ENCODE peak calls at places on chromosome 5, in seven cellular contexts. One of them, this sample, is unnamed.

GRCh38 chr5:59845733-59846132 is 47.8 kb downstream of the PDE4D start:
- DNase-seq in fibroblast of lung: peak
- DNase-seq in ovary: no peak
- DNase-seq in CD4-positive, alpha-beta T cell: no peak
- DNase-seq in coronary artery: no peak
- DNase-seq in cardiac muscle cell: peak
- DNase-seq in A549: no peak
- DNase-seq in this sample: no peak

GRCh38 chr5:32197032-32197431 is 22.9 kb upstream of the GOLPH3 start:
- DNase-seq in ovary: no peak
- DNase-seq in coronary artery: no peak
- DNase-seq in fibroblast of lung: no peak
- DNase-seq in cardiac muscle cell: no peak
- DNase-seq in CD4-positive, alpha-beta T cell: no peak
- DNase-seq in A549: no peak
- DNase-seq in this sample: no peak

GRCh38 chr5:78269088-78269703 is 25.3 kb downstream of the AP3B1 start:
- DNase-seq in A549: peak
- DNase-seq in ovary: no peak
- DNase-seq in cardiac muscle cell: peak
- DNase-seq in coronary artery: no peak
- DNase-seq in fibroblast of lung: peak
- DNase-seq in CD4-positive, alpha-beta T cell: no peak
- DNase-seq in this sample: no peak

GRCh38 chr5:116576043-116576713 is 1.6 kb upstream of the SEMA6A start:
- DNase-seq in A549: peak
- DNase-seq in CD4-positive, alpha-beta T cell: no peak
- DNase-seq in fibroblast of lung: peak
- DNase-seq in ovary: peak
- DNase-seq in coronary artery: no peak
- DNase-seq in cardiac muscle cell: peak
- DNase-seq in this sample: peak

GRCh38 chr5:148730955-148731898 is 76.9 kb upstream of the HTR4 start:
- DNase-seq in coronary artery: no peak
- DNase-seq in fibroblast of lung: peak
- DNase-seq in ovary: peak
- DNase-seq in A549: peak
- DNase-seq in CD4-positive, alpha-beta T cell: peak
- DNase-seq in cardiac muscle cell: peak
- DNase-seq in this sample: peak

GRCh38 chr5:4905674-4906528 is 234.2 kb upstream of the ADAMTS16 start:
- DNase-seq in fibroblast of lung: peak
- DNase-seq in CD4-positive, alpha-beta T cell: no peak
- DNase-seq in cardiac muscle cell: no peak
- DNase-seq in ovary: peak
- DNase-seq in coronary artery: no peak
- DNase-seq in A549: no peak
- DNase-seq in this sample: no peak

GRCh38 chr5:107874810-107875209 is 204.1 kb upstream of the EFNA5 start:
- DNase-seq in cardiac muscle cell: no peak
- DNase-seq in fibroblast of lung: peak
- DNase-seq in coronary artery: no peak
- DNase-seq in A549: no peak
- DNase-seq in CD4-positive, alpha-beta T cell: no peak
- DNase-seq in ovary: no peak
- DNase-seq in this sample: no peak

GRCh38 chr5:170809551-170809950 is 26.0 kb downstream of the GABRP start:
- DNase-seq in coronary artery: no peak
- DNase-seq in CD4-positive, alpha-beta T cell: no peak
- DNase-seq in fibroblast of lung: peak
- DNase-seq in cardiac muscle cell: peak
- DNase-seq in ovary: no peak
- DNase-seq in A549: peak
- DNase-seq in this sample: no peak

GRCh38 chr5:140321796-140322195 is 18.9 kb upstream of the PFDN1 start:
- DNase-seq in fibroblast of lung: no peak
- DNase-seq in A549: no peak
- DNase-seq in cardiac muscle cell: no peak
- DNase-seq in CD4-positive, alpha-beta T cell: no peak
- DNase-seq in coronary artery: no peak
- DNase-seq in ovary: no peak
- DNase-seq in this sample: no peak

GRCh38 chr5:172782169-172783039 is 11.4 kb upstream of the DUSP1 start:
- DNase-seq in fibroblast of lung: peak
- DNase-seq in ovary: no peak
- DNase-seq in CD4-positive, alpha-beta T cell: no peak
- DNase-seq in A549: no peak
- DNase-seq in cardiac muscle cell: peak
- DNase-seq in coronary artery: no peak
- DNase-seq in this sample: no peak

GRCh38 chr5:54570923-54571322 is 53.4 kb downstream of the SNX18 start:
- DNase-seq in A549: no peak
- DNase-seq in fibroblast of lung: peak
- DNase-seq in cardiac muscle cell: peak
- DNase-seq in CD4-positive, alpha-beta T cell: no peak
- DNase-seq in coronary artery: peak
- DNase-seq in ovary: peak
- DNase-seq in this sample: no peak

GRCh38 chr5:19713740-19714139 is 274.3 kb downstream of the CDH18 start:
- DNase-seq in cardiac muscle cell: no peak
- DNase-seq in A549: no peak
- DNase-seq in CD4-positive, alpha-beta T cell: no peak
- DNase-seq in coronary artery: no peak
- DNase-seq in fibroblast of lung: no peak
- DNase-seq in ovary: no peak
- DNase-seq in this sample: no peak

GRCh38 chr5:6461006-6461405 is 12.3 kb downstream of the UBE2QL1 start:
- DNase-seq in coronary artery: no peak
- DNase-seq in CD4-positive, alpha-beta T cell: no peak
- DNase-seq in A549: no peak
- DNase-seq in cardiac muscle cell: no peak
- DNase-seq in fibroblast of lung: no peak
- DNase-seq in ovary: no peak
- DNase-seq in this sample: no peak

GRCh38 chr5:126777974-126778674 is 1.2 kb downstream of the LMNB1 start:
- DNase-seq in CD4-positive, alpha-beta T cell: peak
- DNase-seq in coronary artery: peak
- DNase-seq in cardiac muscle cell: peak
- DNase-seq in fibroblast of lung: peak
- DNase-seq in A549: peak
- DNase-seq in ovary: peak
- DNase-seq in this sample: peak
- H3K27ac ChIP-seq in CD4-positive, alpha-beta T cell: peak
- H3K27ac ChIP-seq in coronary artery: peak
- H3K27ac ChIP-seq in cardiac muscle cell: peak
- H3K27ac ChIP-seq in fibroblast of lung: peak
- H3K27ac ChIP-seq in A549: peak
- H3K27ac ChIP-seq in ovary: peak
- H3K27ac ChIP-seq in this sample: peak

GRCh38 chr5:178859625-178860521 is at the start of gene ZNF354B:
- DNase-seq in CD4-positive, alpha-beta T cell: peak
- DNase-seq in ovary: peak
- DNase-seq in A549: peak
- DNase-seq in coronary artery: peak
- DNase-seq in cardiac muscle cell: peak
- DNase-seq in fibroblast of lung: peak
- DNase-seq in this sample: peak
- H3K27ac ChIP-seq in CD4-positive, alpha-beta T cell: peak
- H3K27ac ChIP-seq in ovary: peak
- H3K27ac ChIP-seq in A549: peak
- H3K27ac ChIP-seq in coronary artery: peak
- H3K27ac ChIP-seq in cardiac muscle cell: peak
- H3K27ac ChIP-seq in fibroblast of lung: peak
- H3K27ac ChIP-seq in this sample: peak

DNA sequence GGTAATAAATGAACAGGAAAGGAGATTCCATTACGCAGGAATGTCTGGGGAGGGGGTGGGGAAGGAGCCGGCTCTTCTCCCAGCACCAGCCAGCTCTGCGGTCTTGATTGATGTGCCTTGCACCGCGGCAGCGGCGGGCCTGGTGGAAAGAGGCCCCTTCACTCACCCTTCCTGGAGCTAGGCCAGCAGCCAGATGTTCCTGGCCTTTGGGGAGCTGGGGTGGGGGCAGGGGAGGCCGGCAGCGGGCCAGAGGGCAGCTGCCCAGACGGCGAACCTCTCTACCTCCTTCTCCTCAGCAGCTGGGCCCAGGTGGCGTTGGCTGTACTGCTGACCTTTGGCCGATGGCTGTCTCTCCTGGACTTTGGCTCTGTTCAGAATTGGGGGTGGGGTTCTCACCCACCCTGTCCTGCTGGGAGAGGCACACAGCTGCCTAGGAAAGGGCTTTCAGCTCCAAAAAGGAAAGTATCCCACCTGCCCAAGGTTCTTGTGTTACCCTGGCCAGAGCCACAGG is 58.1 kb upstream of the SYNPO start:
- DNase-seq in ovary: peak
- DNase-seq in A549: no peak
- DNase-seq in cardiac muscle cell: peak
- DNase-seq in CD4-positive, alpha-beta T cell: no peak
- DNase-seq in coronary artery: no peak
- DNase-seq in fibroblast of lung: peak
- DNase-seq in this sample: no peak
- H3K27ac ChIP-seq in ovary: peak
- H3K27ac ChIP-seq in A549: no peak
- H3K27ac ChIP-seq in cardiac muscle cell: peak
- H3K27ac ChIP-seq in CD4-positive, alpha-beta T cell: no peak
- H3K27ac ChIP-seq in coronary artery: no peak
- H3K27ac ChIP-seq in fibroblast of lung: no peak
- H3K27ac ChIP-seq in this sample: no peak

GRCh38 chr5:40775085-40775845 is 19.5 kb upstream of the TTC33 start:
- DNase-seq in cardiac muscle cell: no peak
- DNase-seq in ovary: no peak
- DNase-seq in fibroblast of lung: no peak
- DNase-seq in CD4-positive, alpha-beta T cell: no peak
- DNase-seq in A549: no peak
- DNase-seq in coronary artery: no peak
- DNase-seq in this sample: no peak
- H3K27ac ChIP-seq in cardiac muscle cell: no peak
- H3K27ac ChIP-seq in ovary: no peak
- H3K27ac ChIP-seq in fibroblast of lung: no peak
- H3K27ac ChIP-seq in CD4-positive, alpha-beta T cell: no peak
- H3K27ac ChIP-seq in A549: no peak
- H3K27ac ChIP-seq in coronary artery: no peak
- H3K27ac ChIP-seq in this sample: no peak

DNA sequence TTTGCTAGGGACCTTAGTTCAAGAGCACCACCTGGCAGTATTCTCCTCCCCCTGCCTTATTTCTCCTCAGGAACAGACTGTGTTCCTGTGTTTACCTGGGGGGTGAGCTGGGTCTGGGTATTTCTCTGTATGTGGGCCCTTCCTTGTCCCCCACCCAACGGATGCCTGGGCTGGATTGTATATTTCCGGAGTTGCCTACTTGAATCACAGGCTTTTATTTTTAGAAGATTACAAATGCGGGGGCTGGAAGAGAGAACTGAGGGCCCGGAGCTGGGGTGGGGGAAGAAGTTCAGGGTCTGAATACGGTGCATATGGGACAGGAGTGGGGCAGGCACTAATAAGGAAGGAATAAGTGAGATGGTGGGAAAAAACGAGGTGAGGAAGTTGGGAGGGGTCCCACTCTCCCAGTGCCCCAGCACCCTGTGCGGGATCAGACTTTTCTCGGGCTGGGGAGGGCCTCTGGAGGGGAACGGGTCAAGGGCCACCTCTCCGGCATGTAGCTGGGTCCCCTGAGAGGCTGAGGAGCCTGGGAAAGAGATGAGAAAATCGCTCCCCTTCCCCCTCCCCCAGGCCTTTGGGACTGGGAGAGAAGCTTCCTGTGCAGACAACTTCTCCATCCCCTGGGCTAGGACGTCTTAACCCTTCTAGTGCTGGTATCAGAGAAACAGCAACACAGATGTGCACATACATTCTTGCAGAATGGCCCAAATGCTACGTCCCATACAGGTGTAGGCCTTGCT is 42.1 kb downstream of the PCDH1 start:
- DNase-seq in fibroblast of lung: peak
- DNase-seq in cardiac muscle cell: peak
- DNase-seq in ovary: no peak
- DNase-seq in A549: no peak
- DNase-seq in coronary artery: peak
- DNase-seq in CD4-positive, alpha-beta T cell: no peak
- DNase-seq in this sample: no peak
- H3K27ac ChIP-seq in fibroblast of lung: no peak
- H3K27ac ChIP-seq in cardiac muscle cell: no peak
- H3K27ac ChIP-seq in ovary: no peak
- H3K27ac ChIP-seq in A549: no peak
- H3K27ac ChIP-seq in coronary artery: peak
- H3K27ac ChIP-seq in CD4-positive, alpha-beta T cell: no peak
- H3K27ac ChIP-seq in this sample: peak

GRCh38 chr5:14809369-14810144 is 62.0 kb downstream of the ANKH start:
- DNase-seq in ovary: no peak
- DNase-seq in fibroblast of lung: peak
- DNase-seq in CD4-positive, alpha-beta T cell: peak
- DNase-seq in A549: peak
- DNase-seq in cardiac muscle cell: peak
- DNase-seq in coronary artery: no peak
- DNase-seq in this sample: peak

GRCh38 chr5:14812166-14812565 is 59.4 kb downstream of the ANKH start:
- DNase-seq in A549: no peak
- DNase-seq in CD4-positive, alpha-beta T cell: no peak
- DNase-seq in ovary: no peak
- DNase-seq in cardiac muscle cell: no peak
- DNase-seq in fibroblast of lung: no peak
- DNase-seq in coronary artery: no peak
- DNase-seq in this sample: no peak

GRCh38 chr5:14810941-14811573 is 60.5 kb downstream of the ANKH start:
- DNase-seq in ovary: no peak
- DNase-seq in A549: no peak
- DNase-seq in CD4-positive, alpha-beta T cell: no peak
- DNase-seq in fibroblast of lung: no peak
- DNase-seq in coronary artery: no peak
- DNase-seq in cardiac muscle cell: no peak
- DNase-seq in this sample: no peak

GRCh38 chr5:14807471-14807870 is 64.1 kb downstream of the ANKH start:
- DNase-seq in fibroblast of lung: no peak
- DNase-seq in ovary: no peak
- DNase-seq in A549: no peak
- DNase-seq in cardiac muscle cell: no peak
- DNase-seq in CD4-positive, alpha-beta T cell: no peak
- DNase-seq in coronary artery: no peak
- DNase-seq in this sample: no peak

DNA sequence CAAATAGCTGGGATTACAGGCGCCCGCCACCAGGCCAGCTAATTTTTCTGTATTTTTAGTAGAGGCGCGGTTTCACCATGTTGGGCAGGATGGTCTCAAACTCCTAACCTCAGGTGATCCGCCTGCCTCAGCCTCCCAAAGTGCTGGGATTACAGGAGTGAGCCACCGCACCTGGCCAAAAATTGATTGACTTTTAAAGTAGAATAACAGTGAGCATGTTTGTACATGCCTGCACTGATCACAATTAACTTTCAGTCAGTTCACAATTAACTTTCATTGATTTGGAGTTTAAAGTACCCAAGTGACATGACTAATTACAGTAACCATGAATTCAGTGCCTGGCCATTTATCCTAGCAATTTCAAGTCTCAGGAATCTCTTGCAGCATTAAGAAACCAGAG is 61.3 kb downstream of the ANKH start:
- DNase-seq in CD4-positive, alpha-beta T cell: no peak
- DNase-seq in A549: no peak
- DNase-seq in coronary artery: no peak
- DNase-seq in fibroblast of lung: no peak
- DNase-seq in cardiac muscle cell: no peak
- DNase-seq in ovary: no peak
- DNase-seq in this sample: no peak
- H3K27ac ChIP-seq in CD4-positive, alpha-beta T cell: peak
- H3K27ac ChIP-seq in A549: no peak
- H3K27ac ChIP-seq in coronary artery: no peak
- H3K27ac ChIP-seq in fibroblast of lung: peak
- H3K27ac ChIP-seq in cardiac muscle cell: no peak
- H3K27ac ChIP-seq in ovary: no peak
- H3K27ac ChIP-seq in this sample: peak

GRCh38 chr5:181051841-181052525 is 11.9 kb downstream of the BTNL9 start:
- DNase-seq in A549: no peak
- DNase-seq in CD4-positive, alpha-beta T cell: no peak
- DNase-seq in cardiac muscle cell: no peak
- DNase-seq in ovary: no peak
- DNase-seq in coronary artery: no peak
- DNase-seq in fibroblast of lung: no peak
- DNase-seq in this sample: no peak
- H3K27ac ChIP-seq in A549: no peak
- H3K27ac ChIP-seq in CD4-positive, alpha-beta T cell: no peak
- H3K27ac ChIP-seq in cardiac muscle cell: no peak
- H3K27ac ChIP-seq in ovary: no peak
- H3K27ac ChIP-seq in coronary artery: no peak
- H3K27ac ChIP-seq in fibroblast of lung: no peak
- H3K27ac ChIP-seq in this sample: no peak